ENCODE peak calls at places on chromosomes 16 and 17, in five cellular contexts. K, J, Z, U and P are unnamed samples.
A peak's percentile ranks its signal among the peaks of the same experiment; 100 is the strongest.

GRCh38 chr16:3259097-3259496 is 2.7 kb upstream of the MEFV start:
- ATAC-seq in Z (no peak), J (peak; percentile 28), U (no peak), K (no peak), P (peak; percentile 5)

GRCh38 chr16:17027488-17028129 is 443.2 kb downstream of the XYLT1 start:
- ATAC-seq in J (no peak), Z (no peak), U (no peak), K (peak; percentile 85), P (no peak)

GRCh38 chr17:74712756-74713155 is at the start of gene CD300LF:
- ATAC-seq in K (no peak), Z (peak; percentile 44), U (no peak), J (no peak), P (no peak)

GRCh38 chr17:77995146-77995852 is 36.8 kb downstream of the TNRC6C start:
- ATAC-seq in Z (no peak), J (no peak), K (no peak), U (no peak), P (peak; percentile 70)

GRCh38 chr17:15377200-15377599 is 35.8 kb upstream of the TEKT3 start:
- ATAC-seq in K (no peak), J (peak; percentile 37), U (no peak), Z (no peak), P (no peak)

GRCh38 chr16:3761375-3762079 is 44.2 kb upstream of the TRAP1 start:
- ATAC-seq in J (no peak), U (no peak), Z (no peak), K (no peak), P (no peak)

GRCh38 chr17:39636587-39636926 is 387 bp upstream of the STARD3 start:
- ATAC-seq in K (peak; percentile 19), U (peak; percentile 12), J (no peak), Z (no peak), P (peak; percentile 3)

GRCh38 chr16:70467113-70467512 is 12.7 kb downstream of the FCSK start:
- ATAC-seq in U (peak; percentile 9), Z (no peak), J (no peak), K (no peak), P (no peak)

GRCh38 chr16:65500007-65500406 is 378.1 kb upstream of the CDH11 start:
- ATAC-seq in Z (no peak), J (no peak), K (no peak), U (no peak), P (no peak)

GRCh38 chr16:15897834-15898254 is 9.4 kb upstream of the CEP20 start:
- ATAC-seq in K (peak; percentile 93), Z (no peak), U (peak; percentile 39), J (no peak), P (no peak)

GRCh38 chr16:46783800-46784199 is 35.7 kb upstream of the MYLK3 start:
- ATAC-seq in K (peak; percentile 39), J (no peak), Z (no peak), U (no peak), P (no peak)

GRCh38 chr17:32152130-32152529 is 9.8 kb downstream of the RHOT1 start:
- ATAC-seq in K (no peak), U (no peak), J (peak; percentile 87), Z (no peak), P (no peak)

GRCh38 chr17:81928497-81929252 is 1.1 kb upstream of the MAFG start:
- ATAC-seq in K (peak; percentile 3), J (peak; percentile 11), U (peak; percentile 0), Z (no peak), P (no peak)
- H3K27ac ChIP-seq in K (no peak overlapping the region), J (peak overlapping the region; percentile 79), U (peak overlapping the region; percentile 70), Z (no peak overlapping the region), P (no peak overlapping the region)

DNA sequence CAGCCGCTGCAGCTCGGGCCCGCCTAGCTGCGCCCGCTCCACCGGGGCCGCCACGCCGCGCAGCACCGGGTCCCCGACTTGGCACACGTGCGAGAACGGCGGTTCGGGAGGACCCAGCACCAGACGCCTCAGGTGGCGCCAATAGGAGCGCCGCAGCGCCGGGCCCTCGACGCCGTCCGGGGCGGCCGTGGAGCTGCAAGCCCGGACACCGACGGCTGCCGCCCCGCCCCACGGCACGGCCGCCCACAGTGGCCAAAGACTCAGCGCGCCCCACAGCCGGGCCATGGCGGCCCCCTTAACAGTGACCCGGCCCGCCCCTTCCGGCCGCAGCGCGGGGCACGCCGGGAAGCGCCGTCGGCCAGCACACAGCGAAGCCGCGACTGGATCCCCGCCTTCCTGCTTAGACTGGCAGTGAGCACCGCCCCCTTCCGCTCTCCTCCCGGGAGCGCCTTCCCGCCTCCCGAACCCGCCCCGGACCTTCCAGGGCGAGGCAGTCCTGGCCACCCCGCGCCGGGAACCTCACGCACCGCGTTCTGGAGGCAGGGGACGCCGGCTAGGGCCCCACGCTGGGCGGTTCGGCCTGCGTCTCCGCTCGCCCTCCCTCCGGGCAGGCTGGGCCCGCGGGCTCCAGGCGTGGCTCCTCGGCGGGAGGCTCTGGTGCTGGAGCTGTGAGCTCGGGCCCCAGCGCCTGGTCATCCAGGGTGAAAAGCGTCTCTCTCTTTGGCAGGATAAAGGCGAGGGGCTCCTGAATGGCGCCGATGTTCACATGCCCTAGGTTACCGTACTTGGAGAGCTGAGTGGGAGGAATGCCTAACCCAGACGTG is at the start of gene PDF:
- ATAC-seq in J (peak; percentile 90), K (peak; percentile 98), U (peak; percentile 97), Z (peak; percentile 97), P (peak; percentile 99)
- TF ChIP-seq EP300 in J (peak; percentile 35), K (no peak), U (no peak), Z (no peak), P (no peak)

DNA sequence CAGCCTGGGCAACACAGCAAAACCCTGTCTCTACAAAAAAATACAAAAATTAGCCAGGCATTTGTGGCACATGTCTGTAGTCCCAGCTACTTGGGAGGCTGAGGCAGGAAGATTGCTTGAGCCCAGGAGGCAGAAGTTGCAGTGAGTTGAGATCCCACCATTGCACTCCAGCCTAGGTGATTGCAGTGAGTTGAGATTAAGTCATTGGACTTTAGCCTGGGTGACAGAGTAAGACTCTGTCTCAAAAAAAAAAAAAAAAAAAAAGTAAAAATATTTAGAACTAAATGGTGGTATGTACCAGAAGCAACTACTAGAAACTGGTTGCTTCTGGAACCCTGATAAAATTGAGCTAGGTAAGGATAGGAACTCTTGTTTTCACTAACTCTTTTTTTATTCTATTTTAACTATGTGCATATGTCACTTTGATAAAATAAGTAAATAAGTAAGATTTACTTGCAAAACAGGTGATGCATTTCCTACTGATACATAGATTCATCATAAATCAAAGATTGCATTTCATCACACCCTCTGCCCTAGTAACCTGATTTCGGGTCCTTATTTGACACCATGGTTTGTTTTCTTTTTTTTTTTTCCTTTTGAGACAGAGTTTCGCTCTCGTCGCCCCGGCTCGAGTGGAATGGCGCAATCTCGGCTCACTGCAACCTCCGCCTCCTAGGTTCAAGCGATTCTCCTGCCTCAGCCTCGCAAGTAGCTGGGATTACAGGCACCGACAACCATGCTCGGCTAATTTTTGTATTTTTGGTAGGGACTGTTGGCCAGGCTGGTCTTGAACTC is 66.0 kb downstream of the USP32 start:
- ATAC-seq in U (peak; percentile 36), J (peak; percentile 59), Z (no peak), K (no peak), P (no peak)
- TF ChIP-seq POLR2AphosphoS5 in U (no peak), J (no peak), Z (no peak), K (no peak), P (no peak)

GRCh38 chr17:2749058-2749783 is at the start of gene CCDC92B:
- ATAC-seq in K (no peak), J (peak; percentile 34), Z (no peak), U (peak; percentile 45), P (no peak)

GRCh38 chr17:2745317-2746037 is 4.0 kb downstream of the CCDC92B start:
- ATAC-seq in K (no peak), U (no peak), J (no peak), Z (peak; percentile 64), P (no peak)

GRCh38 chr17:2750721-2751120 is 1.3 kb upstream of the CCDC92B start:
- ATAC-seq in J (no peak), Z (no peak), U (no peak), K (no peak), P (no peak)

GRCh38 chr17:2751482-2751881 is 2.0 kb upstream of the CCDC92B start:
- ATAC-seq in K (no peak), U (no peak), J (no peak), Z (no peak), P (no peak)

GRCh38 chr17:2749784-2750181 is 331 bp upstream of the CCDC92B start:
- ATAC-seq in Z (peak; percentile 89), K (peak; percentile 99), U (peak; percentile 100), J (peak; percentile 95), P (peak; percentile 83)
- H3K27ac ChIP-seq in Z (no peak overlapping the region), K (no peak overlapping the region), U (no peak overlapping the region), J (no peak overlapping the region), P (no peak overlapping the region)

DNA sequence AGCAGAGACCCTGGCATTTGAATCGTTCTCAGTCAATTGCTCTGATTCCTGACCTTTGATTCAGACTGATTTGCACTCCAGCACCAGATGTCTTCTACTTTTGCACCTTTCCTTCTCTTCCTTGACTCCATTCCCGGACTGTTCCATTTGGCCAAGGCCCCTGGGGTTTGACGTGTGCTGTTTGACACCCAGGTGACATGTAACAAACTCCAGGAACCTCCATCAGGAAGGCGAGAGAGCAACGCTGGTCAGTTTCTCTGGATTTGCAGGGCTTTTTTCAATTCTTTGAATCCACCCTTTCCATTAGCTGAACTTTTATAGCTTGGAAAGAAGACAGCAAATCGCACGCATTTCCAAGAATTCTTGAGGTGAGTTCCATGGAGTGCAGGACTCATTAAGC is 98.4 kb upstream of the FOXF1 start:
- ATAC-seq in Z (no peak), U (no peak), J (no peak), K (no peak), P (no peak)
- TF ChIP-seq EP300 in Z (no peak), U (no peak), J (no peak), K (no peak), P (no peak)

DNA sequence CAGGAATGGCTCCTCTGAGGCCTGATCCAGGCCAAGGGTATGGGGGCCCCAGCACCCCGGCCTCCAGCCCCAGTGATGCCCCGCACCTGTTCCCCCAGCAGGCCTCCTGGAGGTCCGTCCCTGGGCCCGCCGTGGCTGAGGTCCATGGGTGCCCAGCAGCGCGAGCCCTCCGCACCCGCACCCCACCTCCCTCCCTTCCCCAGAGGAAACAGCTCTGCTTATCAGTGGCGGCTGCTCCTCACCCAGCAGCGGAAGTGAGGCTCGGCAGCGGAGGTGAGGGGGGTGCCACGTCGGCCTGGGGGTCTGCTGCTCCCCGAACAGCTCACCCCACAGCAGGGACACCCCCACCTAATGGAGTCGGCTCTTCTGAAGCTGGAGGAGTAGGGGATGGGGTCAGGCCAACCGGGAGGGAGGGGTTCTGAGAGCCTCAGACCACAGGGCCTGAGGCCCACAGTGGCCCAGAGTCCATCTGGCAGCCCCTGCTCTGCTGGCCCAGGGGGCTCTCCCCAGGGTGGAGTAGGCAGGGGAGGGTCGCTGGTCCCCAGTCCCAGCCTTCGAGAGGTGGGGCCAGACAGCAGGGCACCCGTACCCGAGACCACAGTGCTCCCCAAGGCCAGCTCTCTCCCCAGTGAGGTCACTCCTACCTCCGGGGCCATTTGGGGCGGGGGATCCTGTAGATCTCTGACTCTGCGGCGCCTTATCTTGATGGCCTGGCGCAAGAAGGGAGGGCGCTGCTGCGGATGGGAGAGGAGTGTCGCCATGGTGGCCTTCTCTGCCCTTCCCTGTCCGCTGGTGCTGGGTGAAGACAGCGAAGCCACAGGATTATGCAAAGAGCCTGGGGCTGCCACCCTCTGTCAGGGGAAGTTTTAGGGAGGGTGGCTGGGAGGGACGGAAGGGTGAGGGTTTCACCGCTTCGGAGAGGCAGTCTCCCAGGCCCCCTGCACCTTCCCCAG is at the start of gene UNC13D:
- ATAC-seq in Z (peak; percentile 64), J (peak; percentile 27), U (peak; percentile 72), K (peak; percentile 62), P (no peak)
- TF ChIP-seq POLR2AphosphoS5 in Z (peak; percentile 59), J (peak; percentile 63), U (peak; percentile 53), K (no peak), P (no peak)